ENCODE peak calls at places on chromosomes 11 and 22, in six cellular contexts. I is BJ, Y is stomach, Z is testis, L is body of pancreas, T is fibroblast of pulmonary artery. O is an unnamed sample.
A peak's percentile ranks its signal among the peaks of the same experiment; 100 is the strongest.

GRCh38 chr11:88348870-88349269 is 11.3 kb upstream of the CTSC start:
- DNase-seq in I (no peak), Y (no peak), Z (no peak), L (no peak), T (peak; percentile 45), O (no peak)

GRCh38 chr11:89293966-89294679 is 116.4 kb downstream of the TYR start:
- DNase-seq in I (no peak), Y (no peak), Z (peak; percentile 17), L (peak; percentile 10), T (peak; percentile 27), O (no peak)

GRCh38 chr11:17414317-17414737 is 25.9 kb upstream of the KCNJ11 start:
- DNase-seq in I (no peak), Y (peak; percentile 61), Z (no peak), L (peak; percentile 72), T (no peak), O (no peak)

GRCh38 chr11:73059915-73060314 is 82.2 kb downstream of the FCHSD2 start:
- DNase-seq in I (no peak), Y (no peak), Z (no peak), L (no peak), T (no peak), O (no peak)

GRCh38 chr22:41818596-41818995 is 14.3 kb upstream of the SREBF2 start:
- DNase-seq in I (no peak), Y (no peak), Z (no peak), L (no peak), T (no peak), O (no peak)

GRCh38 chr22:43004362-43005035 is 10.4 kb downstream of the PACSIN2 start:
- DNase-seq in I (no peak), Y (no peak), Z (no peak), L (no peak), T (no peak), O (no peak)

GRCh38 chr11:69050592-69051380 is 2.1 kb downstream of the TPCN2 start:
- DNase-seq in I (no peak), Y (no peak), Z (no peak), L (no peak), T (no peak), O (no peak)

GRCh38 chr11:120516461-120517389 is 5.2 kb downstream of the GRIK4 start:
- DNase-seq in I (no peak), Y (no peak), Z (no peak), L (no peak), T (no peak), O (no peak)

GRCh38 chr11:21723681-21724080 is 469.2 kb upstream of the ANO5 start:
- DNase-seq in I (no peak), Y (no peak), Z (no peak), L (no peak), T (no peak), O (no peak)

GRCh38 chr22:37741312-37741795 is 44.5 kb downstream of the TRIOBP start:
- DNase-seq in I (peak; percentile 94), Y (peak; percentile 76), Z (peak; percentile 81), L (peak; percentile 52), T (peak; percentile 99), O (no peak)

GRCh38 chr11:67504950-67505561 is at the start of gene PITPNM1:
- DNase-seq in I (no peak), Y (peak; percentile 79), Z (peak; percentile 45), L (peak; percentile 66), T (peak; percentile 58), O (peak; percentile 92)

GRCh38 chr22:50544078-50544745 is 1.5 kb upstream of the KLHDC7B start:
- DNase-seq in I (no peak), Y (peak; percentile 87), Z (peak; percentile 76), L (peak; percentile 69), T (peak; percentile 65), O (peak; percentile 87)

GRCh38 chr11:1879941-1880720 is 11.6 kb downstream of the PRR33 start:
- DNase-seq in I (no peak), Y (no peak), Z (peak; percentile 60), L (no peak), T (peak; percentile 59), O (no peak)

GRCh38 chr11:115893701-115894100 is 389.5 kb upstream of the CADM1 start:
- DNase-seq in I (no peak), Y (no peak), Z (no peak), L (no peak), T (no peak), O (no peak)

GRCh38 chr11:134118016-134118415 is 49.1 kb downstream of the JAM3 start:
- DNase-seq in I (no peak), Y (no peak), Z (no peak), L (no peak), T (no peak), O (no peak)

GRCh38 chr11:32420937-32421532 is 14.3 kb downstream of the WT1 start:
- DNase-seq in I (no peak), Y (no peak), Z (no peak), L (no peak), T (no peak), O (peak; percentile 59)

GRCh38 chr11:132131051-132131450 is 760.6 kb downstream of the NTM start:
- DNase-seq in I (no peak), Y (no peak), Z (no peak), L (no peak), T (no peak), O (no peak)

GRCh38 chr11:112570335-112570734 is 309.7 kb upstream of the PLET1 start:
- DNase-seq in I (no peak), Y (no peak), Z (no peak), L (no peak), T (no peak), O (no peak)

GRCh38 chr22:28414017-28414416 is 265.6 kb downstream of the TTC28 start:
- DNase-seq in I (no peak), Y (no peak), Z (no peak), L (no peak), T (peak; percentile 31), O (no peak)

GRCh38 chr22:30606455-30607299 is at the start of gene TCN2:
- DNase-seq in I (no peak), Y (peak; percentile 74), Z (peak; percentile 87), L (peak; percentile 65), T (peak; percentile 89), O (peak; percentile 67)

GRCh38 chr11:64238076-64238475 is 2.8 kb upstream of the FKBP2 start:
- DNase-seq in I (no peak), Y (no peak), Z (no peak), L (no peak), T (no peak), O (no peak)
- TF ChIP-seq CTCF in I (no peak), Y (no peak), Z (no peak), L (no peak), T (no peak), O (no peak)

GRCh38 chr11:7690648-7691047 is 15.6 kb downstream of the OVCH2 start:
- DNase-seq in I (no peak), Y (no peak), Z (no peak), L (no peak), T (no peak), O (no peak)
- TF ChIP-seq CTCF in I (no peak), Y (no peak), Z (no peak), L (no peak), T (no peak), O (no peak)

GRCh38 chr11:408154-409007 is 6.4 kb downstream of the SIGIRR start:
- DNase-seq in I (no peak), Y (no peak), Z (no peak), L (no peak), T (no peak), O (no peak)

GRCh38 chr11:407651-408080 is 7.1 kb downstream of the SIGIRR start:
- DNase-seq in I (no peak), Y (no peak), Z (no peak), L (no peak), T (no peak), O (no peak)

GRCh38 chr11:405976-406795 is 8.6 kb downstream of the SIGIRR start:
- DNase-seq in I (no peak), Y (no peak), Z (no peak), L (peak; percentile 37), T (no peak), O (no peak)

GRCh38 chr11:405323-405975 is 9.3 kb downstream of the SIGIRR start:
- DNase-seq in I (no peak), Y (peak; percentile 64), Z (peak; percentile 51), L (no peak), T (peak; percentile 26), O (no peak)

DNA sequence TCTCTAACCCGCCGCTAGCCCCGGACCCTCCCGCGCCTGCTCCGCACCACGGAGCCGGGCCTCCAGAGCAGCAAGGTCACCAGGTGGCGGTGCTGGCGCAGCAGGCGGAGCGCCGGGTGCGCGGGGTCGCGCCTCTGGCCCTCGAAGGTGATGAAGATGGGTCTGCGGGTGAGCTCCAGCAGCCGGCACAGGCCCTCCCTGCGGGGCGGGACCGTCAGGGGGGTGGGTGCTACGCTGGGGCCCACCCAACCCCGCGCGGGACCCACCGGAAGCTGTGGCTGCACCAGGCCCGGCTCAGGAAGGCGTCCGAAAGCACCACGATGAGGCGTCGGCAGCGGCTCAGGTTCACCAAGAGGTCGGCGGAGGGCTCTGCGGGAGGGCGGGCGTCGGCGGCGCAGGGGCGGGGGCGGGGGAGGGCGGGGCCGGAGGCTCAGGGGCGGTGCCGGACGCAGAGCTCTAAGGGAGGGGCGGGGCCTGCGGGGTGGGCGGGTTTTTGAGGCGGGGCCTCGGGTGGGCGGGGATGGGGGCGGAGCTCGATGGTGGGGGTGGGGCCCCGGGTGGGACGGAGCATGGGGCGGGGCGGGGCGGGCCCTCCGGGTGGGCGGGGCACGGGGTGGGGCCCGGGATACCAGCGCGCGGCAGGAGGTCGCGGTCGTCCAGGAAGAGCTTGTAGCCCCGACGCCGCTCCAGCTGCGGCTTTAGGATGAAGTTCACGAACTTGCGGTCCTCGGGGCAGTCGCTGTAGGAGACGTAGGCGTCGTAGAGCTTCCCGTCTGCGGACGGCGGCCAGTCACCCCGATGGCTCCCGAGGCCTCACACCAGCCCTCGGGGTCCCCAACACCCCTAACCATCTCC is 7.8 kb downstream of the SIGIRR start:
- DNase-seq in I (no peak), Y (peak; percentile 78), Z (peak; percentile 72), L (peak; percentile 70), T (peak; percentile 82), O (peak; percentile 95)
- TF ChIP-seq CTCF in I (no peak), Y (no peak), Z (no peak), L (no peak), T (no peak), O (peak; percentile 38)

DNA sequence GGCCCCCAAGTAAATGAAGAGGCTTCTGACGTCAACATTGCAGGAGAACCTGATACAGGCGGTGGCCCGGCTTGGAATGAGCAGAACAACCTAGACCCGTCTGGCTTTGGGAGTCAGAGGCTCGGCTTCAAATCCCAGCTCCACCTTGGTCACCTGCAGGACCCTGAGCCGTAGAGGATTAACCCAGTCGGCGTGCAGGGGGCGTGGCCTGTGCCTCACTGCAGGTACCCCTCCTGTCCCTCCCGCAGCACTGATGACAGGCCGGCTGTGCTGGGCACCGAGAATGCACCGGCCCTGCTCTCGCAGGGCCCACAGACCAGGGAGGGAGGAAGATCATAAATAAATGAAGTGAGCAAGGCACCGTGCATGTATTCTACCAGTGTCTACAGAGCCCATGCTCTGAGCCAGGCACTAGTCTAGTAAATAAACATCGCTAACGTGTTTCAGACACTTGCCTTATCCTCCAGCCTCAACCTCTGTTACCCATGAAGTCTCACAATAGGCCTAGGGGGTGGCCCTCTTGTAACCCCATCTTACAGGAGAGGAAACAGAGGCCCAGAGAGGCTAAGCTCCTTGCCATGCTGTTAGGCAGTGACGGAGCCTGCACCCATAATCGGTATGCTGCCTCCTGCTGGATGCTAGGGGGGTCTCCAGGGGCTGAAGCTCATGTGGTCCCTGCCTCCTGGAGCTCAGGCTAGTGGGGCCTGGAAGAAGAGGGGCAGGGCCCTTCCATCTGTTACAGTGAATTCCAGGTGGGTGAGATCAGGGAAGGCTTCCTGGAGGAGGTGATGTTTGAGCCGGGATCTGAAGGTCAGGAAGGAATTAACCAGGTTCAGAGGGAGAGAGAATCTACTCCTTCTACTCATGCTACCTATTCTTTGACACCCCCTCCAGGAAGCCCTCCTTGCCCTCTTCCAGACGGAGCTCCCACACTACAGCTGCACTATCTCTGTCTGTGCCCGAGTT is 53.4 kb downstream of the RTL6 start:
- DNase-seq in I (no peak), Y (no peak), Z (no peak), L (no peak), T (no peak), O (no peak)
- TF ChIP-seq CTCF in I (no peak), Y (no peak), Z (no peak), L (no peak), T (peak; percentile 4), O (peak; percentile 18)

GRCh38 chr11:65471410-65471762 is 27.5 kb upstream of the MALAT1 start:
- DNase-seq in I (no peak), Y (peak; percentile 84), Z (peak; percentile 71), L (peak; percentile 81), T (peak; percentile 85), O (peak; percentile 49)
- TF ChIP-seq CTCF in I (peak; percentile 58), Y (peak; percentile 58), Z (peak; percentile 54), L (peak; percentile 54), T (peak; percentile 51), O (peak; percentile 78)

O was measured in GM13977.